ENCODE peak calls at places on chromosome 6, in six cellular contexts. P is fibroblast of lung, W is heart left ventricle, V is upper lobe of right lung, N is fibroblast of mammary gland, Q is kidney epithelial cell. G is an unnamed sample.

GRCh38 chr6:144566868-144567615 is 281.9 kb downstream of the UTRN start:
- DNase-seq in P (peak; percentile 33), W (no peak), V (no peak), N (peak; percentile 59), Q (no peak), G (no peak)

GRCh38 chr6:84065718-84066290 is 32.2 kb downstream of the MRAP2 start:
- DNase-seq in P (peak; percentile 77), W (no peak), V (no peak), N (peak; percentile 68), Q (no peak), G (no peak)

GRCh38 chr6:56169366-56169765 is 78.0 kb downstream of the COL21A1 start:
- DNase-seq in P (no peak), W (no peak), V (no peak), N (no peak), Q (no peak), G (no peak)

GRCh38 chr6:43927525-43928210 is 157.7 kb downstream of the VEGFA start:
- DNase-seq in P (no peak), W (no peak), V (peak; percentile 41), N (no peak), Q (no peak), G (no peak)

GRCh38 chr6:111745186-111745585 is 128.1 kb downstream of the FYN start:
- DNase-seq in P (peak; percentile 37), W (no peak), V (no peak), N (peak; percentile 53), Q (no peak), G (no peak)

GRCh38 chr6:106275692-106276091 is 49.9 kb downstream of the ATG5 start:
- DNase-seq in P (peak; percentile 89), W (no peak), V (no peak), N (peak; percentile 53), Q (peak; percentile 43), G (no peak)

GRCh38 chr6:132675749-132676148 is 16.8 kb upstream of the TAAR1 start:
- DNase-seq in P (no peak), W (no peak), V (no peak), N (no peak), Q (no peak), G (no peak)

GRCh38 chr6:21455071-21455470 is 138.5 kb upstream of the SOX4 start:
- DNase-seq in P (no peak), W (no peak), V (no peak), N (peak; percentile 10), Q (no peak), G (no peak)

GRCh38 chr6:48541669-48542068 is 430.7 kb upstream of the PTCHD4 start:
- DNase-seq in P (no peak), W (no peak), V (no peak), N (peak; percentile 5), Q (no peak), G (no peak)

GRCh38 chr6:22828179-22829062 is 259.1 kb downstream of the HDGFL1 start:
- DNase-seq in P (peak; percentile 99), W (peak; percentile 22), V (no peak), N (peak; percentile 94), Q (peak; percentile 99), G (peak; percentile 54)

GRCh38 chr6:3911614-3912336 is 62.6 kb downstream of the FAM50B start:
- DNase-seq in P (peak; percentile 93), W (peak; percentile 69), V (no peak), N (peak; percentile 89), Q (peak; percentile 78), G (peak; percentile 65)

GRCh38 chr6:43457643-43458042 is 2.3 kb upstream of the DLK2 start:
- DNase-seq in P (no peak), W (no peak), V (no peak), N (no peak), Q (no peak), G (no peak)

GRCh38 chr6:8589941-8590676 is 154.8 kb upstream of the SLC35B3 start:
- DNase-seq in P (no peak), W (no peak), V (no peak), N (no peak), Q (no peak), G (no peak)

GRCh38 chr6:33061987-33062386 is 11.5 kb downstream of the HLA-DPA1 start:
- DNase-seq in P (no peak), W (no peak), V (no peak), N (peak; percentile 48), Q (no peak), G (no peak)

GRCh38 chr6:168658059-168658458 is 217.1 kb downstream of the SMOC2 start:
- DNase-seq in P (no peak), W (no peak), V (no peak), N (no peak), Q (no peak), G (no peak)
- TF ChIP-seq CTCF in P (no peak), W (no peak), V (no peak), N (no peak), Q (no peak), G (no peak)

GRCh38 chr6:99225172-99225571 is 124.3 kb downstream of the FAXC start:
- DNase-seq in P (no peak), W (no peak), V (no peak), N (no peak), Q (no peak), G (no peak)
- TF ChIP-seq CTCF in P (no peak), W (no peak), V (no peak), N (no peak), Q (no peak), G (no peak)

GRCh38 chr6:30103630-30104179 is 9.2 kb downstream of the TRIM31 start:
- DNase-seq in P (no peak), W (no peak), V (no peak), N (no peak), Q (no peak), G (no peak)

GRCh38 chr6:30102701-30103629 is 9.9 kb downstream of the TRIM31 start:
- DNase-seq in P (peak; percentile 71), W (peak; percentile 84), V (peak; percentile 88), N (peak; percentile 85), Q (no peak), G (no peak)

GRCh38 chr6:30101423-30101938 is 11.4 kb downstream of the TRIM31 start:
- DNase-seq in P (no peak), W (no peak), V (no peak), N (peak; percentile 4), Q (no peak), G (no peak)

GRCh38 chr6:30100585-30101422 is 12.1 kb downstream of the TRIM31 start:
- DNase-seq in P (no peak), W (peak; percentile 54), V (peak; percentile 84), N (no peak), Q (no peak), G (no peak)

DNA sequence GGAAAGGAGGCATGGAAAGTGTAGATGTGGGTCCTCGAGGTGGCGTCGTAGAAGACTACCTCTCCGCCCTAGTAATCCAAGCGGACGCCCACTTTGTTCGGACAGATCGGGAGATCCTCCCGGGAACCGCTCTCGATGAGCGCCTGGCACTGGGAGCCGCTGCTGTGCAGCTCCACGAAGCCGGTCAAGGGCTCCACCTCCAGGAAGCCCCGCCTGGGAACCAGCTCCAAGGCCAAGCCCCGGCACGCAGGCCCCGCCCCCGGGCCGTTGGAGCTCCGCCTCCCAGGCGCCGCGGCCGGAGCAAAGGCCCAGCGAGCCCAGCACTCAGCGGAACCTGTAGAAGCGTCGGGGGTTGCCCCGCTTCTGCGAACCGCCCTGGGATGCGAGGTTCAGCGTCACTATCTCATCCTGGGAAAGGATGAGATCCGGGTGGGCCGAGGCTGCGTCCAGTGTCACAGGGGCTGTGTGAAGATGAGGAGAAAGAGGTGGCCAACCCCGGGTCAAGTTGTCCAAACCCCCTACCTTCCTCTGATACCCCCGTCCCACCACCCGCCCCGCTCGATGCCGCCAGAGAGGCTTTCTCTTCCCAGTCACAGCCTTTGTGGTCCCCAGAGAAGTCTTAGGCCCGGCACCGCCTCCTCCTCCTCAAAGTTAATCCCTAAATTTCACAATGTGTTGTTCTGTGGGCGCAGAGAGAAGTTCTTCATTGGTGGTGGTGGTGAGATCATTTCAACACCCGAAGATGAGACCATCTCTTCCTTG is 10.8 kb downstream of the TRIM31 start:
- DNase-seq in P (peak; percentile 74), W (peak; percentile 93), V (peak; percentile 96), N (peak; percentile 82), Q (no peak), G (peak; percentile 63)
- TF ChIP-seq CTCF in P (no peak), W (no peak), V (no peak), N (no peak), Q (peak; percentile 30), G (no peak)

DNA sequence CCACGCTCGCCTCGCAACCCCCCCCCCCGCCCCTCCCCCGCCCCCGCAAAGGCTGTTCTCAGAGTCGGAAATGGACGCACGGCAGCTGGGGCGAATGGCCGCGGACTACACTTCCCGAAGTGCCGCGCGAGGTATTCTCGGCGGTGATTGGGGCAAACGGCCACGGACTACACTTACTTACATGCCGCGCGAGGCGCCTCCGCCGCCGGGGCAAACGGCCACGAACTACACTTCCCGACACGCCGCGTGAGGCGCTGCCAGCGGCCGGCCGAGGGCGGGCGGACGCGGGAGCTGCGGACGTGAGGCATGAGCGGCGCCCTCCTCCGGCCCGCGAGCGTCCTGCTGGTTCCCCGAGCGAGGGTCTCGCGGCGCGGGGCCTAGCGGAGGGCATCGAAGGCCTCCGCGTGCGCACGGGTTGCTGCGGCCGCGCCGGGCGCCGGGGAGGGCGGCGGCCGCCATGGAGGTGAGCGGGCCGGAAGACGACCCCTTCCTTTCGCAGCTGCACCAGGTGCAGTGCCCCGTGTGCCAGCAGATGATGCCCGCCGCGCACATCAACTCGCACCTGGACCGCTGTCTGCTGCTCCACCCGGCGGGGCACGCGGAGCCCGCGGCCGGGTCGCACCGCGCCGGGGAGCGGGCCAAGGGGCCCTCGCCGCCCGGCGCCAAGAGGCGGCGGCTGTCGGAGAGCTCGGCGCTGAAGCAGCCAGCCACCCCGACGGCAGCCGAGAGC is at the start of gene WRNIP1:
- DNase-seq in P (peak; percentile 99), W (peak; percentile 98), V (peak; percentile 99), N (peak; percentile 98), Q (peak; percentile 94), G (peak; percentile 95)
- TF ChIP-seq CTCF in P (peak; percentile 52), W (peak; percentile 82), V (peak; percentile 62), N (no peak), Q (peak; percentile 12), G (peak; percentile 52)

GRCh38 chr6:6798430-6798829 is 209.9 kb downstream of the LY86 start:
- DNase-seq in P (no peak), W (no peak), V (no peak), N (no peak), Q (no peak), G (no peak)
- TF ChIP-seq CTCF in P (no peak), W (no peak), V (no peak), N (no peak), Q (no peak), G (no peak)

GRCh38 chr6:24891004-24891403 is 44.8 kb downstream of the RIPOR2 start:
- DNase-seq in P (no peak), W (no peak), V (no peak), N (no peak), Q (no peak), G (no peak)

GRCh38 chr6:24887520-24887919 is 48.2 kb downstream of the RIPOR2 start:
- DNase-seq in P (no peak), W (no peak), V (no peak), N (no peak), Q (no peak), G (no peak)

GRCh38 chr6:24890471-24890870 is 45.3 kb downstream of the RIPOR2 start:
- DNase-seq in P (no peak), W (no peak), V (no peak), N (no peak), Q (no peak), G (no peak)

GRCh38 chr6:24893342-24893850 is 42.4 kb downstream of the RIPOR2 start:
- DNase-seq in P (no peak), W (no peak), V (no peak), N (no peak), Q (no peak), G (no peak)

DNA sequence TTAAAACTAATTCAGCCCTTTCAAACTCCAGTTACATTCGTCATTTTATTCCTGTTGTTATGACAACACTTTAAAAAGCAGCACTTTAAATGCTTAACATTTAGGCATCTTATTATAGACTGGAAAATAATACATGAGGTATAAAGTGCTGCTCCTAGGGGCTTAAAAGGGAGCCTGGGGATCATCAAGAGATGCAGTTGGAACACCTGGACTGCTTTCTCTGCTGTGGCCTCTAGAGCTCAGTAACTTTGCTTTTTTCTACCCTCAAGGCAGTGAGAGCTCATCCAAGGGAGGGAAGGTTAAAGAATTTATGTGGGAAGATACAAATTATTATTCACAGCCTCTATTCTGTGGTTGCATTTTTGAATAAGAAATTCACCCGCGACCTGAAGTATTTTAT is 46.8 kb downstream of the RIPOR2 start:
- DNase-seq in P (no peak), W (no peak), V (no peak), N (no peak), Q (no peak), G (no peak)
- TF ChIP-seq CTCF in P (no peak), W (no peak), V (no peak), N (no peak), Q (no peak), G (no peak)

G was measured in mesothelial cell of epicardium.